ENCODE peak calls at places on chromosome 1, in four cellular contexts. One of them, this sample, is unnamed.

GRCh38 chr1:96416111-96416595 is 305.4 kb upstream of the PTBP2 start:
- DNase-seq in GM20000: no peak
- DNase-seq in foreskin fibroblast: peak
- DNase-seq in AG09309: peak
- DNase-seq in this sample: no peak

GRCh38 chr1:177812144-177812543 is 157.7 kb downstream of the SEC16B start:
- DNase-seq in GM20000: no peak
- DNase-seq in foreskin fibroblast: no peak
- DNase-seq in AG09309: no peak
- DNase-seq in this sample: no peak

GRCh38 chr1:84836145-84836544 is 56.9 kb downstream of the LPAR3 start:
- DNase-seq in GM20000: no peak
- DNase-seq in foreskin fibroblast: peak
- DNase-seq in AG09309: no peak
- DNase-seq in this sample: no peak

GRCh38 chr1:116486424-116486823 is 84.4 kb downstream of the CD58 start:
- DNase-seq in GM20000: no peak
- DNase-seq in foreskin fibroblast: peak
- DNase-seq in AG09309: no peak
- DNase-seq in this sample: no peak

GRCh38 chr1:222583079-222583478 is 6.7 kb downstream of the TAF1A start:
- DNase-seq in GM20000: peak
- DNase-seq in foreskin fibroblast: no peak
- DNase-seq in AG09309: no peak
- DNase-seq in this sample: peak

GRCh38 chr1:37945743-37946702 is 830 bp downstream of the INPP5B start:
- DNase-seq in GM20000: no peak
- DNase-seq in foreskin fibroblast: peak
- DNase-seq in AG09309: peak
- DNase-seq in this sample: no peak

GRCh38 chr1:233281711-233282581 is 13.6 kb downstream of the PCNX2 start:
- DNase-seq in GM20000: peak
- DNase-seq in foreskin fibroblast: no peak
- DNase-seq in AG09309: no peak
- DNase-seq in this sample: peak

GRCh38 chr1:231493421-231494185 is 34.9 kb upstream of the TSNAX start:
- DNase-seq in GM20000: peak
- DNase-seq in foreskin fibroblast: peak
- DNase-seq in AG09309: no peak
- DNase-seq in this sample: peak

GRCh38 chr1:47231314-47232186 is 475 bp downstream of the TAL1 start:
- DNase-seq in GM20000: peak
- DNase-seq in foreskin fibroblast: peak
- DNase-seq in AG09309: no peak
- DNase-seq in this sample: no peak

GRCh38 chr1:233916706-233917105 is 12.2 kb downstream of the SLC35F3 start:
- DNase-seq in GM20000: no peak
- DNase-seq in foreskin fibroblast: no peak
- DNase-seq in AG09309: no peak
- DNase-seq in this sample: no peak

GRCh38 chr1:47934243-47934805 is 62.9 kb downstream of the TRABD2B start:
- DNase-seq in GM20000: no peak
- DNase-seq in foreskin fibroblast: peak
- DNase-seq in AG09309: peak
- DNase-seq in this sample: no peak

GRCh38 chr1:203090667-203091320 is 5.0 kb upstream of the MYOG start:
- DNase-seq in GM20000: no peak
- DNase-seq in foreskin fibroblast: no peak
- DNase-seq in AG09309: no peak
- DNase-seq in this sample: no peak

GRCh38 chr1:241658081-241658793 is 6.2 kb downstream of the WDR64 start:
- DNase-seq in GM20000: no peak
- DNase-seq in foreskin fibroblast: peak
- DNase-seq in AG09309: no peak
- DNase-seq in this sample: no peak

GRCh38 chr1:5975133-5975880 is 16.9 kb downstream of the NPHP4 start:
- DNase-seq in GM20000: peak
- DNase-seq in foreskin fibroblast: peak
- DNase-seq in AG09309: peak
- DNase-seq in this sample: peak

GRCh38 chr1:85363526-85363925 is 87.1 kb upstream of the BCL10 start:
- DNase-seq in GM20000: no peak
- DNase-seq in foreskin fibroblast: no peak
- DNase-seq in AG09309: no peak
- DNase-seq in this sample: no peak

GRCh38 chr1:182962554-182963115 is 9.7 kb upstream of the SHCBP1L start:
- DNase-seq in GM20000: peak
- DNase-seq in foreskin fibroblast: peak
- DNase-seq in AG09309: peak
- DNase-seq in this sample: peak

GRCh38 chr1:3645666-3646355 is 4.1 kb downstream of the WRAP73 start:
- DNase-seq in GM20000: no peak
- DNase-seq in foreskin fibroblast: no peak
- DNase-seq in AG09309: no peak
- DNase-seq in this sample: no peak

GRCh38 chr1:53069663-53070327 is 7.8 kb downstream of the PODN start:
- DNase-seq in GM20000: no peak
- DNase-seq in foreskin fibroblast: no peak
- DNase-seq in AG09309: no peak
- DNase-seq in this sample: no peak

GRCh38 chr1:222995230-222995580 is 147.8 kb downstream of the TLR5 start:
- DNase-seq in GM20000: no peak
- DNase-seq in foreskin fibroblast: peak
- DNase-seq in AG09309: no peak
- DNase-seq in this sample: no peak

GRCh38 chr1:175572932-175573871 is 170.2 kb downstream of the TNR start:
- DNase-seq in GM20000: no peak
- DNase-seq in foreskin fibroblast: no peak
- DNase-seq in AG09309: no peak
- DNase-seq in this sample: no peak

GRCh38 chr1:22288593-22289241 is 145.8 kb upstream of the WNT4 start:
- DNase-seq in GM20000: no peak
- DNase-seq in foreskin fibroblast: no peak
- DNase-seq in AG09309: no peak
- DNase-seq in this sample: no peak

GRCh38 chr1:16006552-16007485 is 2.8 kb downstream of the SRARP start:
- DNase-seq in GM20000: peak
- DNase-seq in foreskin fibroblast: peak
- DNase-seq in AG09309: no peak
- DNase-seq in this sample: peak

GRCh38 chr1:162056043-162056442 is 13.4 kb upstream of the NOS1AP start:
- DNase-seq in GM20000: peak
- DNase-seq in foreskin fibroblast: peak
- DNase-seq in AG09309: no peak
- DNase-seq in this sample: peak

GRCh38 chr1:232958067-232958466 is 7.7 kb downstream of the NTPCR start:
- DNase-seq in GM20000: no peak
- DNase-seq in foreskin fibroblast: no peak
- DNase-seq in AG09309: no peak
- DNase-seq in this sample: no peak

GRCh38 chr1:208230668-208231529 is 13.3 kb downstream of the PLXNA2 start:
- DNase-seq in GM20000: no peak
- DNase-seq in foreskin fibroblast: no peak
- DNase-seq in AG09309: no peak
- DNase-seq in this sample: no peak

GRCh38 chr1:39128126-39128525 is 76.4 kb upstream of the MACF1 start:
- DNase-seq in GM20000: no peak
- DNase-seq in foreskin fibroblast: no peak
- DNase-seq in AG09309: no peak
- DNase-seq in this sample: no peak

GRCh38 chr1:155166006-155166372 is 7.1 kb downstream of the KRTCAP2 start:
- DNase-seq in GM20000: no peak
- DNase-seq in foreskin fibroblast: no peak
- DNase-seq in AG09309: no peak
- DNase-seq in this sample: no peak

GRCh38 chr1:180581635-180582039 is 22.9 kb downstream of the OVAAL start:
- DNase-seq in GM20000: no peak
- DNase-seq in foreskin fibroblast: peak
- DNase-seq in AG09309: peak
- DNase-seq in this sample: no peak

GRCh38 chr1:214514032-214514818 is 37.2 kb downstream of the PTPN14 start:
- DNase-seq in GM20000: no peak
- DNase-seq in foreskin fibroblast: peak
- DNase-seq in AG09309: no peak
- DNase-seq in this sample: no peak

GRCh38 chr1:172167801-172168596 is 252.5 kb upstream of the C1orf105 start:
- DNase-seq in GM20000: no peak
- DNase-seq in foreskin fibroblast: peak
- DNase-seq in AG09309: peak
- DNase-seq in this sample: no peak

GRCh38 chr1:176843352-176844297 is 320.9 kb downstream of the ASTN1 start:
- DNase-seq in GM20000: peak
- DNase-seq in foreskin fibroblast: peak
- DNase-seq in AG09309: peak
- DNase-seq in this sample: no peak

GRCh38 chr1:155962599-155963211 is 15.6 kb downstream of the ARHGEF2 start:
- DNase-seq in GM20000: no peak
- DNase-seq in foreskin fibroblast: no peak
- DNase-seq in AG09309: no peak
- DNase-seq in this sample: no peak

GRCh38 chr1:15277933-15278332 is 30.9 kb downstream of the FHAD1 start:
- DNase-seq in GM20000: no peak
- DNase-seq in foreskin fibroblast: no peak
- DNase-seq in AG09309: no peak
- DNase-seq in this sample: no peak

GRCh38 chr1:56533621-56534020 is 45.7 kb downstream of the PLPP3 start:
- DNase-seq in GM20000: peak
- DNase-seq in foreskin fibroblast: peak
- DNase-seq in AG09309: no peak
- DNase-seq in this sample: no peak

GRCh38 chr1:110209715-110210603 is at the start of gene KCNC4:
- DNase-seq in GM20000: peak
- DNase-seq in foreskin fibroblast: peak
- DNase-seq in AG09309: peak
- DNase-seq in this sample: peak

GRCh38 chr1:48007044-48007443 is 9.9 kb upstream of the TRABD2B start:
- DNase-seq in GM20000: no peak
- DNase-seq in foreskin fibroblast: no peak
- DNase-seq in AG09309: no peak
- DNase-seq in this sample: no peak

GRCh38 chr1:1348420-1349255 is 580 bp downstream of the DVL1 start:
- DNase-seq in GM20000: no peak
- DNase-seq in foreskin fibroblast: peak
- DNase-seq in AG09309: no peak
- DNase-seq in this sample: no peak

GRCh38 chr1:1347026-1347595 is 2.1 kb downstream of the DVL1 start:
- DNase-seq in GM20000: no peak
- DNase-seq in foreskin fibroblast: no peak
- DNase-seq in AG09309: no peak
- DNase-seq in this sample: no peak

GRCh38 chr1:1351511-1352427 is 2.6 kb upstream of the DVL1 start:
- DNase-seq in GM20000: no peak
- DNase-seq in foreskin fibroblast: peak
- DNase-seq in AG09309: no peak
- DNase-seq in this sample: no peak

GRCh38 chr1:1347663-1348419 is 1.4 kb downstream of the DVL1 start:
- DNase-seq in GM20000: no peak
- DNase-seq in foreskin fibroblast: peak
- DNase-seq in AG09309: no peak
- DNase-seq in this sample: no peak

GRCh38 chr1:1349256-1350012 is at the start of gene DVL1:
- DNase-seq in GM20000: peak
- DNase-seq in foreskin fibroblast: peak
- DNase-seq in AG09309: no peak
- DNase-seq in this sample: peak
- TF ChIP-seq CTCF in GM20000: peak
- TF ChIP-seq CTCF in foreskin fibroblast: peak
- TF ChIP-seq CTCF in AG09309: peak
- TF ChIP-seq CTCF in this sample: peak

DNA sequence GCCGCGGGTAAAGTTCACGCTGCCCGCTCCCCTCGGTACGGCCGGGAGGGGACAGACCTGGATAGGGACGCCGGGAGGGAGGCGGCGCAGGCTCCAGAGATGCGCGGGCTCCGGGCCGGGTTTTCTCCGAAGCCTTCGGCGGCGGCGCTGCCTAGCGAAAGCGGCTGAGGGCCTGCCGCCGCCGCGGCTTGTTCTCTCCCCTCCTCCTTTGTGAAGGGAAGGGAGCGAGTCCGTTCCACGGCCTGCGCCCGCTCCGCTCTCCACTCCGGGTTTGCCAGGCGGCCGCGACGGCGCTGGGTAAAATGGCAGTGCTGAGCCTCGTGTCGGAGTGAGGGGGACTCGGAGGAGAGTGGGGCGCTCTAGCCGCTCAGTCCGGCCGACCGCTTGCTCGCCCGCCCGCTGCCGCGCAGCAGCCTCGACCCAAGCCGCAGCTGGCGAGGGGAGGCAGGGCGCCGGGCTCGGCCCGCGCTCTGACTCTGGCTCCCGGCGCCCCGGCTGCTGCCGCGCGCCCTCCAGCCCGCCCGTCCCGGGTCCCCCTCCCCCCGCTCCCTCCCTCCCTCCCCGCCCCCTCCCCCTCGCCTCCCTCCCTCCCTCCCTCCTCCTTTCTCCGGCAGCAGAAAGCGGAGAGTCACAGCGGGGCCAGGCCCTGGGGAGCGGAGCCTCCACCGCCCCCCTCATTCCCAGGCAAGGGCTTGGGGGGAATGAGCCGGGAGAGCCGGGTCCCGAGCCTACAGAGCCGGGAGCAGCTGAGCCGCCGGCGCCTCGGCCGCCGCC is at the start of gene ARID1A:
- DNase-seq in GM20000: peak
- DNase-seq in foreskin fibroblast: peak
- DNase-seq in AG09309: peak
- DNase-seq in this sample: peak
- TF ChIP-seq CTCF in GM20000: no peak
- TF ChIP-seq CTCF in foreskin fibroblast: no peak
- TF ChIP-seq CTCF in AG09309: peak
- TF ChIP-seq CTCF in this sample: no peak

DNA sequence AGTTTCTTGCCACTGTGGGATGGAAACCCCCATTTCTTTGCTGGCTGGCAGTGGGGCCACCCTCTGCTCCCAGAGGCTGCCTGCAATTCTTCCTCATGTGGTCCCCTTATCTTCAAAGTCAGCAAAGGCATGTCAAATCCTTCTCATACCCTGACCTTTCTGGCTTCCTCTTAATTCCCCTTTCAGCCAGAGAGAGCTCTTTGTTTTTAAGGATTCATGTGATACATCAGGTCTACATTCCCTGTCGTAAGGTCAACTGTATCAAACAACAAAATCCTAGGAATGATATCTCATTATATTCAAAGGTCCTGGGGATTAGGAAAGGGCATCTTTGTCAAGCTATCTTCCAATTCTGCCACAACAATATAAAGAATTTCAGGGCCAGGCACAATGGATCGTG is 5.3 kb upstream of the GPR161 start:
- DNase-seq in GM20000: no peak
- DNase-seq in foreskin fibroblast: no peak
- DNase-seq in AG09309: no peak
- DNase-seq in this sample: no peak
- TF ChIP-seq CTCF in GM20000: no peak
- TF ChIP-seq CTCF in foreskin fibroblast: no peak
- TF ChIP-seq CTCF in AG09309: no peak
- TF ChIP-seq CTCF in this sample: no peak

GRCh38 chr1:246608616-246609376 is 42.5 kb downstream of the CNST start:
- DNase-seq in GM20000: peak
- DNase-seq in foreskin fibroblast: peak
- DNase-seq in AG09309: peak
- DNase-seq in this sample: no peak
- TF ChIP-seq CTCF in GM20000: no peak
- TF ChIP-seq CTCF in foreskin fibroblast: peak
- TF ChIP-seq CTCF in AG09309: peak
- TF ChIP-seq CTCF in this sample: no peak